ENCODE peak calls at places on chromosomes 4 and X, in ten cellular contexts. One of them, this sample, is unnamed. For H3K36me3 and H3K9me3, the result is how much of the 10 kb centered on the place peaks cover.

GRCh38 chr4:164904336-164904735 is 27.4 kb downstream of the APELA start:
- DNase-seq in CD8-positive, alpha-beta T cell: no peak
- DNase-seq in upper lobe of left lung: no peak
- DNase-seq in WERI-Rb-1: no peak
- DNase-seq in ascending aorta: no peak
- DNase-seq in mucosa of descending colon: no peak
- DNase-seq in lower lobe of right lung: no peak
- DNase-seq in mesenchymal stem cell: no peak
- DNase-seq in left ventricle myocardium inferior: no peak
- DNase-seq in GM23248: no peak
- DNase-seq in this sample: no peak

GRCh38 chrX:119729408-119730201 is 28.8 kb upstream of the SOWAHD start:
- DNase-seq in CD8-positive, alpha-beta T cell: peak
- DNase-seq in upper lobe of left lung: peak
- DNase-seq in WERI-Rb-1: peak
- DNase-seq in ascending aorta: no peak
- DNase-seq in mucosa of descending colon: peak
- DNase-seq in lower lobe of right lung: peak
- DNase-seq in mesenchymal stem cell: peak
- DNase-seq in left ventricle myocardium inferior: peak
- DNase-seq in GM23248: peak
- DNase-seq in this sample: peak

GRCh38 chrX:134654398-134655012 is 3.8 kb downstream of the PLAC1 start:
- DNase-seq in CD8-positive, alpha-beta T cell: no peak
- DNase-seq in upper lobe of left lung: no peak
- DNase-seq in WERI-Rb-1: no peak
- DNase-seq in ascending aorta: no peak
- DNase-seq in mucosa of descending colon: no peak
- DNase-seq in lower lobe of right lung: no peak
- DNase-seq in mesenchymal stem cell: no peak
- DNase-seq in left ventricle myocardium inferior: no peak
- DNase-seq in GM23248: no peak
- DNase-seq in this sample: no peak

GRCh38 chr4:21795091-21795490 is 153.5 kb downstream of the KCNIP4 start:
- DNase-seq in CD8-positive, alpha-beta T cell: no peak
- DNase-seq in upper lobe of left lung: no peak
- DNase-seq in WERI-Rb-1: no peak
- DNase-seq in ascending aorta: no peak
- DNase-seq in mucosa of descending colon: no peak
- DNase-seq in lower lobe of right lung: no peak
- DNase-seq in mesenchymal stem cell: peak
- DNase-seq in left ventricle myocardium inferior: no peak
- DNase-seq in GM23248: peak
- DNase-seq in this sample: no peak

GRCh38 chr4:21656832-21657231 is 291.7 kb downstream of the KCNIP4 start:
- DNase-seq in CD8-positive, alpha-beta T cell: no peak
- DNase-seq in upper lobe of left lung: no peak
- DNase-seq in WERI-Rb-1: no peak
- DNase-seq in ascending aorta: no peak
- DNase-seq in mucosa of descending colon: no peak
- DNase-seq in lower lobe of right lung: no peak
- DNase-seq in mesenchymal stem cell: peak
- DNase-seq in left ventricle myocardium inferior: no peak
- DNase-seq in GM23248: peak
- DNase-seq in this sample: no peak

GRCh38 chr4:128006592-128006991 is 41.4 kb downstream of the ABHD18 start:
- DNase-seq in CD8-positive, alpha-beta T cell: no peak
- DNase-seq in upper lobe of left lung: no peak
- DNase-seq in WERI-Rb-1: no peak
- DNase-seq in ascending aorta: no peak
- DNase-seq in mucosa of descending colon: no peak
- DNase-seq in lower lobe of right lung: no peak
- DNase-seq in mesenchymal stem cell: peak
- DNase-seq in left ventricle myocardium inferior: no peak
- DNase-seq in GM23248: peak
- DNase-seq in this sample: no peak

GRCh38 chr4:147326581-147326980 is 154.3 kb upstream of the EDNRA start:
- DNase-seq in CD8-positive, alpha-beta T cell: no peak
- DNase-seq in upper lobe of left lung: no peak
- DNase-seq in WERI-Rb-1: no peak
- DNase-seq in ascending aorta: no peak
- DNase-seq in mucosa of descending colon: no peak
- DNase-seq in lower lobe of right lung: no peak
- DNase-seq in mesenchymal stem cell: peak
- DNase-seq in left ventricle myocardium inferior: no peak
- DNase-seq in GM23248: no peak
- DNase-seq in this sample: no peak

GRCh38 chr4:55722132-55722531 is 86.0 kb upstream of the NMU start:
- DNase-seq in CD8-positive, alpha-beta T cell: no peak
- DNase-seq in upper lobe of left lung: no peak
- DNase-seq in WERI-Rb-1: no peak
- DNase-seq in ascending aorta: no peak
- DNase-seq in mucosa of descending colon: no peak
- DNase-seq in lower lobe of right lung: no peak
- DNase-seq in mesenchymal stem cell: no peak
- DNase-seq in left ventricle myocardium inferior: no peak
- DNase-seq in GM23248: no peak
- DNase-seq in this sample: no peak

GRCh38 chr4:83323136-83323535 is 11.5 kb downstream of the HPSE start:
- DNase-seq in CD8-positive, alpha-beta T cell: no peak
- DNase-seq in upper lobe of left lung: no peak
- DNase-seq in WERI-Rb-1: no peak
- DNase-seq in ascending aorta: no peak
- DNase-seq in mucosa of descending colon: no peak
- DNase-seq in lower lobe of right lung: no peak
- DNase-seq in mesenchymal stem cell: no peak
- DNase-seq in left ventricle myocardium inferior: no peak
- DNase-seq in GM23248: no peak
- DNase-seq in this sample: no peak

GRCh38 chrX:10112510-10112909 is 44.3 kb upstream of the CLCN4 start:
- DNase-seq in CD8-positive, alpha-beta T cell: no peak
- DNase-seq in upper lobe of left lung: no peak
- DNase-seq in WERI-Rb-1: no peak
- DNase-seq in ascending aorta: no peak
- DNase-seq in mucosa of descending colon: no peak
- DNase-seq in lower lobe of right lung: no peak
- DNase-seq in mesenchymal stem cell: no peak
- DNase-seq in left ventricle myocardium inferior: no peak
- DNase-seq in GM23248: no peak
- DNase-seq in this sample: no peak
- H3K4me3 ChIP-seq in CD8-positive, alpha-beta T cell: no peak
- H3K4me3 ChIP-seq in upper lobe of left lung: no peak
- H3K4me3 ChIP-seq in WERI-Rb-1: no peak
- H3K4me3 ChIP-seq in ascending aorta: no peak
- H3K4me3 ChIP-seq in mucosa of descending colon: no peak
- H3K4me3 ChIP-seq in lower lobe of right lung: no peak
- H3K4me3 ChIP-seq in mesenchymal stem cell: no peak
- H3K4me3 ChIP-seq in left ventricle myocardium inferior: no peak
- H3K4me3 ChIP-seq in GM23248: no peak
- H3K4me3 ChIP-seq in this sample: no peak

GRCh38 chr4:48556268-48556667 is 66.2 kb downstream of the ZAR1 start:
- DNase-seq in CD8-positive, alpha-beta T cell: no peak
- DNase-seq in upper lobe of left lung: no peak
- DNase-seq in WERI-Rb-1: no peak
- DNase-seq in ascending aorta: no peak
- DNase-seq in mucosa of descending colon: no peak
- DNase-seq in lower lobe of right lung: no peak
- DNase-seq in mesenchymal stem cell: no peak
- DNase-seq in left ventricle myocardium inferior: no peak
- DNase-seq in GM23248: no peak
- DNase-seq in this sample: no peak
- H3K36me3 ChIP-seq in CD8-positive, alpha-beta T cell: under half
- H3K36me3 ChIP-seq in upper lobe of left lung: half or more
- H3K36me3 ChIP-seq in WERI-Rb-1: half or more
- H3K36me3 ChIP-seq in ascending aorta: half or more
- H3K36me3 ChIP-seq in mucosa of descending colon: under half
- H3K36me3 ChIP-seq in lower lobe of right lung: half or more
- H3K36me3 ChIP-seq in mesenchymal stem cell: half or more
- H3K36me3 ChIP-seq in left ventricle myocardium inferior: half or more
- H3K36me3 ChIP-seq in GM23248: under half
- H3K36me3 ChIP-seq in this sample: half or more

GRCh38 chr4:43251760-43252317 is 359.3 kb downstream of the GRXCR1 start:
- DNase-seq in CD8-positive, alpha-beta T cell: no peak
- DNase-seq in upper lobe of left lung: no peak
- DNase-seq in WERI-Rb-1: peak
- DNase-seq in ascending aorta: no peak
- DNase-seq in mucosa of descending colon: no peak
- DNase-seq in lower lobe of right lung: no peak
- DNase-seq in mesenchymal stem cell: no peak
- DNase-seq in left ventricle myocardium inferior: no peak
- DNase-seq in GM23248: peak
- DNase-seq in this sample: no peak

GRCh38 chr4:43253511-43253910 is 361.0 kb downstream of the GRXCR1 start:
- DNase-seq in CD8-positive, alpha-beta T cell: no peak
- DNase-seq in upper lobe of left lung: no peak
- DNase-seq in WERI-Rb-1: peak
- DNase-seq in ascending aorta: no peak
- DNase-seq in mucosa of descending colon: no peak
- DNase-seq in lower lobe of right lung: no peak
- DNase-seq in mesenchymal stem cell: no peak
- DNase-seq in left ventricle myocardium inferior: no peak
- DNase-seq in GM23248: no peak
- DNase-seq in this sample: no peak
- H3K9me3 ChIP-seq in CD8-positive, alpha-beta T cell: under half
- H3K9me3 ChIP-seq in upper lobe of left lung: under half
- H3K9me3 ChIP-seq in WERI-Rb-1: under half
- H3K9me3 ChIP-seq in ascending aorta: under half
- H3K9me3 ChIP-seq in mucosa of descending colon: under half
- H3K9me3 ChIP-seq in lower lobe of right lung: under half
- H3K9me3 ChIP-seq in mesenchymal stem cell: under half
- H3K9me3 ChIP-seq in left ventricle myocardium inferior: under half
- H3K9me3 ChIP-seq in GM23248: under half
- H3K9me3 ChIP-seq in this sample: under half

GRCh38 chrX:39835241-39835640 is 262.5 kb downstream of the BCOR start:
- DNase-seq in CD8-positive, alpha-beta T cell: no peak
- DNase-seq in upper lobe of left lung: no peak
- DNase-seq in WERI-Rb-1: no peak
- DNase-seq in ascending aorta: no peak
- DNase-seq in mucosa of descending colon: no peak
- DNase-seq in lower lobe of right lung: no peak
- DNase-seq in mesenchymal stem cell: no peak
- DNase-seq in left ventricle myocardium inferior: no peak
- DNase-seq in GM23248: no peak
- DNase-seq in this sample: no peak
- H3K4me3 ChIP-seq in CD8-positive, alpha-beta T cell: no peak
- H3K4me3 ChIP-seq in upper lobe of left lung: no peak
- H3K4me3 ChIP-seq in WERI-Rb-1: no peak
- H3K4me3 ChIP-seq in ascending aorta: no peak
- H3K4me3 ChIP-seq in mucosa of descending colon: no peak
- H3K4me3 ChIP-seq in lower lobe of right lung: no peak
- H3K4me3 ChIP-seq in mesenchymal stem cell: no peak
- H3K4me3 ChIP-seq in left ventricle myocardium inferior: no peak
- H3K4me3 ChIP-seq in GM23248: no peak
- H3K4me3 ChIP-seq in this sample: no peak

GRCh38 chr4:10109995-10110670 is 6.5 kb downstream of the WDR1 start:
- DNase-seq in CD8-positive, alpha-beta T cell: no peak
- DNase-seq in upper lobe of left lung: no peak
- DNase-seq in WERI-Rb-1: no peak
- DNase-seq in ascending aorta: no peak
- DNase-seq in mucosa of descending colon: no peak
- DNase-seq in lower lobe of right lung: no peak
- DNase-seq in mesenchymal stem cell: no peak
- DNase-seq in left ventricle myocardium inferior: no peak
- DNase-seq in GM23248: no peak
- DNase-seq in this sample: no peak
- H3K36me3 ChIP-seq in CD8-positive, alpha-beta T cell: half or more
- H3K36me3 ChIP-seq in upper lobe of left lung: half or more
- H3K36me3 ChIP-seq in WERI-Rb-1: half or more
- H3K36me3 ChIP-seq in ascending aorta: half or more
- H3K36me3 ChIP-seq in mucosa of descending colon: under half
- H3K36me3 ChIP-seq in lower lobe of right lung: half or more
- H3K36me3 ChIP-seq in mesenchymal stem cell: half or more
- H3K36me3 ChIP-seq in left ventricle myocardium inferior: half or more
- H3K36me3 ChIP-seq in GM23248: under half
- H3K36me3 ChIP-seq in this sample: half or more

GRCh38 chrX:136255543-136255942 is 4.3 kb upstream of the MAP7D3 start:
- DNase-seq in CD8-positive, alpha-beta T cell: no peak
- DNase-seq in upper lobe of left lung: no peak
- DNase-seq in WERI-Rb-1: no peak
- DNase-seq in ascending aorta: no peak
- DNase-seq in mucosa of descending colon: no peak
- DNase-seq in lower lobe of right lung: no peak
- DNase-seq in mesenchymal stem cell: no peak
- DNase-seq in left ventricle myocardium inferior: peak
- DNase-seq in GM23248: peak
- DNase-seq in this sample: no peak
- H3K9me3 ChIP-seq in CD8-positive, alpha-beta T cell: under half
- H3K9me3 ChIP-seq in upper lobe of left lung: under half
- H3K9me3 ChIP-seq in WERI-Rb-1: under half
- H3K9me3 ChIP-seq in ascending aorta: under half
- H3K9me3 ChIP-seq in mucosa of descending colon: under half
- H3K9me3 ChIP-seq in lower lobe of right lung: under half
- H3K9me3 ChIP-seq in mesenchymal stem cell: under half
- H3K9me3 ChIP-seq in left ventricle myocardium inferior: under half
- H3K9me3 ChIP-seq in GM23248: under half
- H3K9me3 ChIP-seq in this sample: under half

GRCh38 chr4:85777908-85778808 is 303.2 kb downstream of the ARHGAP24 start:
- DNase-seq in CD8-positive, alpha-beta T cell: no peak
- DNase-seq in upper lobe of left lung: no peak
- DNase-seq in WERI-Rb-1: no peak
- DNase-seq in ascending aorta: no peak
- DNase-seq in mucosa of descending colon: no peak
- DNase-seq in lower lobe of right lung: no peak
- DNase-seq in mesenchymal stem cell: peak
- DNase-seq in left ventricle myocardium inferior: no peak
- DNase-seq in GM23248: peak
- DNase-seq in this sample: no peak

GRCh38 chr4:85776091-85776490 is 301.1 kb downstream of the ARHGAP24 start:
- DNase-seq in CD8-positive, alpha-beta T cell: no peak
- DNase-seq in upper lobe of left lung: no peak
- DNase-seq in WERI-Rb-1: no peak
- DNase-seq in ascending aorta: no peak
- DNase-seq in mucosa of descending colon: no peak
- DNase-seq in lower lobe of right lung: no peak
- DNase-seq in mesenchymal stem cell: no peak
- DNase-seq in left ventricle myocardium inferior: no peak
- DNase-seq in GM23248: no peak
- DNase-seq in this sample: no peak

GRCh38 chr4:85774489-85774888 is 299.5 kb downstream of the ARHGAP24 start:
- DNase-seq in CD8-positive, alpha-beta T cell: no peak
- DNase-seq in upper lobe of left lung: no peak
- DNase-seq in WERI-Rb-1: no peak
- DNase-seq in ascending aorta: no peak
- DNase-seq in mucosa of descending colon: no peak
- DNase-seq in lower lobe of right lung: no peak
- DNase-seq in mesenchymal stem cell: no peak
- DNase-seq in left ventricle myocardium inferior: no peak
- DNase-seq in GM23248: no peak
- DNase-seq in this sample: no peak

GRCh38 chr4:85778809-85779124 is 303.8 kb downstream of the ARHGAP24 start:
- DNase-seq in CD8-positive, alpha-beta T cell: no peak
- DNase-seq in upper lobe of left lung: no peak
- DNase-seq in WERI-Rb-1: no peak
- DNase-seq in ascending aorta: no peak
- DNase-seq in mucosa of descending colon: no peak
- DNase-seq in lower lobe of right lung: no peak
- DNase-seq in mesenchymal stem cell: peak
- DNase-seq in left ventricle myocardium inferior: no peak
- DNase-seq in GM23248: peak
- DNase-seq in this sample: no peak

GRCh38 chr4:85776579-85776978 is 301.6 kb downstream of the ARHGAP24 start:
- DNase-seq in CD8-positive, alpha-beta T cell: no peak
- DNase-seq in upper lobe of left lung: no peak
- DNase-seq in WERI-Rb-1: no peak
- DNase-seq in ascending aorta: no peak
- DNase-seq in mucosa of descending colon: no peak
- DNase-seq in lower lobe of right lung: no peak
- DNase-seq in mesenchymal stem cell: peak
- DNase-seq in left ventricle myocardium inferior: no peak
- DNase-seq in GM23248: peak
- DNase-seq in this sample: no peak
- H3K4me3 ChIP-seq in CD8-positive, alpha-beta T cell: no peak
- H3K4me3 ChIP-seq in upper lobe of left lung: no peak
- H3K4me3 ChIP-seq in WERI-Rb-1: no peak
- H3K4me3 ChIP-seq in ascending aorta: no peak
- H3K4me3 ChIP-seq in mucosa of descending colon: no peak
- H3K4me3 ChIP-seq in lower lobe of right lung: no peak
- H3K4me3 ChIP-seq in mesenchymal stem cell: peak
- H3K4me3 ChIP-seq in left ventricle myocardium inferior: no peak
- H3K4me3 ChIP-seq in GM23248: peak
- H3K4me3 ChIP-seq in this sample: no peak